ENCODE peak calls at places on chromosome 22, in four cellular contexts. D, A, P and H are unnamed samples.

GRCh38 chr22:16989915-16990314 is 18.1 kb downstream of the GAB4 start:
- DNase-seq in D (no peak), A (no peak), P (no peak), H (no peak)

GRCh38 chr22:17410576-17410975 is 41.3 kb downstream of the CECR2 start:
- DNase-seq in D (no peak), A (no peak), P (no peak), H (no peak)

GRCh38 chr22:35601013-35601580 is 16.0 kb downstream of the MB start:
- DNase-seq in D (no peak), A (no peak), P (no peak), H (no peak)

GRCh38 chr22:49230194-49230577 is 597.5 kb downstream of the BRD1 start:
- DNase-seq in D (peak; percentile 12), A (no peak), P (peak; percentile 66), H (peak; percentile 22)

GRCh38 chr22:23302171-23303002 is 122.1 kb downstream of the BCR start:
- DNase-seq in D (no peak), A (peak; percentile 11), P (no peak), H (peak; percentile 62)

GRCh38 chr22:24063361-24063760 is 52.3 kb downstream of the CABIN1 start:
- DNase-seq in D (no peak), A (no peak), P (no peak), H (no peak)

GRCh38 chr22:30452861-30453260 is 19.0 kb downstream of the SEC14L3 start:
- DNase-seq in D (no peak), A (no peak), P (no peak), H (no peak)

GRCh38 chr22:11627436-11627797 is 3900.6 kb upstream of the OR11H1 start:
- DNase-seq in D (no peak), A (no peak), P (no peak), H (no peak)

GRCh38 chr22:30396871-30397655 is at the start of gene SEC14L2:
- DNase-seq in D (peak; percentile 72), A (peak; percentile 74), P (peak; percentile 60), H (peak; percentile 66)

GRCh38 chr22:37053310-37054077 is 2.0 kb downstream of the KCTD17 start:
- DNase-seq in D (no peak), A (peak; percentile 46), P (peak; percentile 38), H (no peak)
- H3K27ac ChIP-seq in D (no peak overlapping the region), A (peak overlapping the region; percentile 54), P (peak overlapping the region; percentile 13), H (no peak overlapping the region)

GRCh38 chr22:39675907-39676306 is 105.4 kb downstream of the CACNA1I start:
- DNase-seq in D (no peak), A (no peak), P (no peak), H (no peak)

GRCh38 chr22:39678862-39679490 is 108.4 kb downstream of the CACNA1I start:
- DNase-seq in D (no peak), A (no peak), P (no peak), H (no peak)

GRCh38 chr22:39677967-39678366 is 107.4 kb downstream of the CACNA1I start:
- DNase-seq in D (no peak), A (no peak), P (no peak), H (no peak)

GRCh38 chr22:39671936-39672335 is 101.4 kb downstream of the CACNA1I start:
- DNase-seq in D (no peak), A (no peak), P (no peak), H (no peak)

DNA sequence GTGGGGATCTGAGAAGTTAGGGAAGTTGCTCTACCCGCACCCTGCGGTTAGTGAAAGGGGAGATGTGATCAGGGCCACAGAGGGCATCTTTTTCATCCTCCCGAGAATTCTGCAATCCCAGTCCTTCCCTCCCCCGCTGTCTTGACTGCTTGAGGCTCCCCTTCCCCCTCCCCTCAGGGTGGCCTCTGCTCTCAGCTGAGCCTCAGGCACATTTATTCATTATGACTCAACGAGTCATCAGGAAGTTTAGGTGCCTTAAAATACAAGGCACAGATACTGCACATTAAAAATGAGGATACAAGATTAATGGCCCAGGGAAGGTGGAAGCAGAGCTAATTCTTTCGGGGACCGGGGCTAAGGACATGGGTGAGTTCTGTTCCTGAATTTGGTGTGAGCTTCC is 104.0 kb downstream of the CACNA1I start:
- DNase-seq in D (no peak), A (no peak), P (no peak), H (no peak)
- H3K27ac ChIP-seq in D (no peak overlapping the region), A (no peak overlapping the region), P (no peak overlapping the region), H (no peak overlapping the region)

GRCh38 chr22:19103881-19104821 is 18.1 kb downstream of the DGCR2 start:
- DNase-seq in D (no peak), A (no peak), P (no peak), H (no peak)
- H3K27ac ChIP-seq in D (peak overlapping the region; percentile 9), A (no peak overlapping the region), P (peak overlapping the region; percentile 15), H (no peak overlapping the region)

DNA sequence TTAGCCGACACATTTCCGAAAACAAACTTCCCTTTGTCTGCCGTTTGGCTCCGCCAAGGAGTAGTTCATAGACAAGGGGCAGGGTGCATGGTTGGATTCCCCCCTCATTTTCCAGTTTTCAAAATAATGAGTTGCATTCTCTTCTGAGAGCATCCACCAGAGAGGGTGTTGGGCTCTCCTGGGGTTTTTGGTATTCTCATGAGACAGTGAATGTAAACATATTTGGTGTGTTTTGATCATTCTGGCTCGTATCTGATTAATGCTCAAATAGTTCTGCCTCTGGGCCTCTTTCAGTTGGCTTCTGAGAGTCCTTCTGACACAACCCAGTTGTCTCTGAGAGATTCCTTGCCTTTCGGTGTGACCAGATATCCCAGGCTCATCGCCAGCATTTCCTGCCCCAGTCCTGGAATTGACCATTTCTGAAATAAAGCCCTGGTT is 21.7 kb downstream of the GRAMD4 start:
- DNase-seq in D (no peak), A (no peak), P (no peak), H (no peak)
- H3K27ac ChIP-seq in D (peak overlapping the region; percentile 4), A (no peak overlapping the region), P (no peak overlapping the region), H (no peak overlapping the region)

GRCh38 chr22:41781508-41781906 is 19.0 kb upstream of the CCDC134 start:
- DNase-seq in D (no peak), A (no peak), P (no peak), H (no peak)
- H3K27ac ChIP-seq in D (peak overlapping the region; percentile 43), A (no peak overlapping the region), P (no peak overlapping the region), H (no peak overlapping the region)

GRCh38 chr22:44861245-44861644 is 108.9 kb downstream of the ARHGAP8 start:
- DNase-seq in D (no peak), A (no peak), P (no peak), H (no peak)

GRCh38 chr22:44860311-44860710 is 107.9 kb downstream of the ARHGAP8 start:
- DNase-seq in D (no peak), A (no peak), P (no peak), H (no peak)

GRCh38 chr22:44862281-44862680 is 109.9 kb downstream of the ARHGAP8 start:
- DNase-seq in D (no peak), A (no peak), P (no peak), H (no peak)

GRCh38 chr22:44862981-44863860 is 110.8 kb downstream of the ARHGAP8 start:
- DNase-seq in D (no peak), A (no peak), P (no peak), H (no peak)

GRCh38 chr22:44859641-44860040 is 107.3 kb downstream of the ARHGAP8 start:
- DNase-seq in D (no peak), A (no peak), P (no peak), H (no peak)
- H3K27ac ChIP-seq in D (peak overlapping the region; percentile 59), A (no peak overlapping the region), P (no peak overlapping the region), H (no peak overlapping the region)

GRCh38 chr22:21961127-21961867 is 8.6 kb upstream of the PPM1F start:
- DNase-seq in D (no peak), A (no peak), P (no peak), H (no peak)

GRCh38 chr22:21960200-21961126 is 7.8 kb upstream of the PPM1F start:
- DNase-seq in D (no peak), A (no peak), P (no peak), H (no peak)

GRCh38 chr22:21963286-21963685 is 10.6 kb upstream of the PPM1F start:
- DNase-seq in D (no peak), A (no peak), P (no peak), H (no peak)

GRCh38 chr22:21962655-21962949 is 10.0 kb upstream of the PPM1F start:
- DNase-seq in D (no peak), A (no peak), P (no peak), H (no peak)

DNA sequence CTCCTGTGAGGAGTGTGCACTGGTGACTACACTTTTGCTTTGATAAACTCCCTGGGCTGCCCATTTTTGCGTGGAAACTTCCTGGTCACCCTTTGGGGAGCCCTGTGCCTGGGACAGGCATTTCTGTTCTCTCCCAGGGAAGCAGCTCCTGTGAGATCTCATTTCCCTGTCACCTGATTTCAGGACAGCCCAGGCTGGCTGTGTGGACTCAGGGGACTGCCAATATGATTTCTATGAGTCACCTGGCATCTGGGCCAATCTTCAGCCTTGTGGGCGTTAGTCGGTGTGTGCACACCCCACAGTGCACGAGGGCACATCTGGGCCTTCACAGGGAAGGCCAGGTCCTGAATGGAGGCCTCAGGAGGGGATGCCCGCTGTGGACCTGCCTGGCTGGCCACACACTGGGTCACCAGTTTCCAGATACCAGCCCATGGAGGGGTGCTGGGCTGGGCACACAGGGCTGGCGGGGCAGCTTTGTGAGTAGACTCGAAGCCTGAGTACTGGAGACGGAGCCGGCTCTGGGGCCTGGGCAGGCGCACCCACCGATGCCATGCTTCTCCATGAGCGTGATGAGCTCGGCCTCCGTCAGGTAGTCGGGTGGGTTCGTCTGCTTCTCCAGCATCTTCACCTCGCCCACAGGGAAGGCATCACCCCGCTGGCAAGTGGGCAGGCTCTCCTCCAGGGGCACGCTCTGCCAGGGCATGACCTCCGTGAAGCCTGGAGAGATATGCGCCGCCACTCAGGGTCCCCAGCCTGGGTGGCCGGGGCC is 9.4 kb upstream of the PPM1F start:
- DNase-seq in D (no peak), A (no peak), P (no peak), H (no peak)
- H3K27ac ChIP-seq in D (peak overlapping the region; percentile 27), A (no peak overlapping the region), P (no peak overlapping the region), H (no peak overlapping the region)

DNA sequence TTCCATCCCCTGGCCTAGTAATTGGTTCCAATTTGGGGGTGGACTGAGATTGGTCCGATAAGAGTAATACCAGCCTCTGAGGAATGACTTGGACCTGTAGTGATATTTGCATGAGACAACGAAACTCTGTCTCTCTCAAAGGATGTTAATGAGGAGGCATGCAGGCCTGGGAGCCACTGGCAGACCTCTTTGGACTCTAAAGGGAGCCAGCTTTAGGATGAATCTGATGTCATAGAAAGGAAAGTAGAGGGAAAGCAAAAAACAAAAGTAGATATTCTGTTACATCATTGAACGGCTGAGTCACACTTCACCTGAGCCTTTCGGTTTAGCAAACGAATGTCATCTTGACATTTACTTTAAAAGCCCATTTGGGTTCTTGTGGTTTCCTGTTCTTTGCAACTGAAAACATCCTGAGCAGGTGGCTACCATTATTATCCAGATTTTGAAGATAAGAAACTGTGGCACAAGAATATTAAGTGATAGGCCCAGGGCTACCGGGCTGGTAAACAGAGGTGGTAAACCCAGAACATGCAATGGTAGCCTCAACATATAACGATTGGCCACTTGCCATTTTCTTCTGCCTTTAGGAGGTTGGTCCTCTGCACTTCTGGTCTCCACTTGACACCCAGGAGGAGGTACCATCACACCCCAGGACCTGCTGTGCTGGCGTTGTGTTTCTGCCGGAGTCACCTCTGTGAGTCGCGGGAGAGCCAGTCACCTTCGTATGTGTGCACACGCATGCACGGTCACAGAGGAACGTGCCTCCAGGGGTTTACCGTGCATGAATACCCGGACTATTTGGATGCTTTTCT is 42.7 kb downstream of the RTL6 start:
- DNase-seq in D (peak; percentile 24), A (no peak), P (no peak), H (no peak)
- H3K27ac ChIP-seq in D (no peak overlapping the region), A (no peak overlapping the region), P (no peak overlapping the region), H (no peak overlapping the region)